ENCODE peak calls at places on chromosomes 5 and 9, in four cellular contexts. P is upper lobe of right lung, T is Caco-2, M is PC-3. Q is an unnamed sample.

GRCh38 chr5:10505517-10506095 is 58.3 kb upstream of the ANKRD33B start:
- DNase-seq in P (no peak), M (no peak), T (no peak), Q (no peak)

GRCh38 chr5:173648308-173648866 is 31.9 kb upstream of the BOD1 start:
- DNase-seq in P (no peak), M (no peak), T (peak), Q (no peak)

GRCh38 chr5:92435781-92436180 is 1052.7 kb upstream of the ARRDC3 start:
- DNase-seq in M (no peak), P (no peak), T (no peak), Q (no peak)

GRCh38 chr5:171367424-171368370 is 20.0 kb upstream of the NPM1 start:
- DNase-seq in P (peak), M (no peak), T (no peak), Q (peak)

GRCh38 chr9:129617167-129617566 is 3.7 kb downstream of the C9orf50 start:
- DNase-seq in P (no peak), T (no peak), M (peak), Q (no peak)

GRCh38 chr5:96967400-96967799 is 31.5 kb downstream of the LNPEP start:
- DNase-seq in T (no peak), M (no peak), P (no peak), Q (no peak)

GRCh38 chr9:126673689-126674364 is 60.1 kb downstream of the LMX1B start:
- DNase-seq in M (peak), P (no peak), T (peak), Q (no peak)

GRCh38 chr5:181062631-181063030 is 22.6 kb downstream of the BTNL9 start:
- DNase-seq in T (no peak), P (no peak), M (no peak), Q (no peak)

GRCh38 chr5:80109549-80110478 is 74.7 kb downstream of the THBS4 start:
- DNase-seq in M (no peak), T (no peak), P (no peak), Q (no peak)

GRCh38 chr5:43066799-43067741 is 27.0 kb upstream of the ANXA2R start:
- DNase-seq in T (peak), M (peak), P (peak), Q (no peak)

GRCh38 chr9:128297221-128297773 is 21.2 kb downstream of the SWI5 start:
- DNase-seq in M (no peak), T (no peak), P (no peak), Q (no peak)

GRCh38 chr5:88878976-88879375 is 4.0 kb downstream of the MEF2C start:
- DNase-seq in P (no peak), M (peak), T (no peak), Q (no peak)

GRCh38 chr9:27497883-27498553 is 26.1 kb upstream of the IFNK start:
- DNase-seq in T (no peak), P (no peak), M (no peak), Q (no peak)

GRCh38 chr9:20441704-20442423 is 180.4 kb downstream of the MLLT3 start:
- DNase-seq in T (no peak), P (no peak), M (no peak), Q (no peak)

DNA sequence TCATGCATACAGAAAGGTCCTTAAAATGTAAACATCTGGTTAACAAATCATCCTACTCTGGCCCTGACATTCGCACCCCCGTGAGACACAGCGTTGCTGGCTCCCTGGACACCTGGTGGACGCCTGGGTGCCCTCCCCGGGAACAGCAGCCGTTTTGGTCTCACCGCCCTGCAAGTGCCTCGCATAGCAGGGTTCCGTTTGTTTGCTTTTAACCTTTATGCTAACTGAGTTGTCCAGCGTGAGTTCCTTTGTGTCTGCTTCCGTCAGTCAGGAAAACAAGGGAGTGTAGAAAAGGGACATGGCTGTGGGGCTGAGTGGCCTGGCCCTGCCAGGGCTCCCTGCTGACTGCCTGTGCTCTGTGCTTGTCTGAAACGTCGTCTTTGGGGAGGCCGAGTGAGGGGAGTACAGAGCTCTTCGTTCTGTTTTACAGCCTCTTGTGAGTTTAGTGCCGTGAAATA is 91.8 kb upstream of the CACNA1B start:
- DNase-seq in M (no peak), P (peak), T (no peak), Q (peak)
- TF ChIP-seq CTCF in M (no peak), P (no peak), T (no peak), Q (no peak)

GRCh38 chr9:117409321-117409720 is 5.5 kb downstream of the ASTN2 start:
- DNase-seq in P (no peak), T (no peak), M (no peak), Q (no peak)
- TF ChIP-seq CTCF in P (no peak), T (peak), M (no peak), Q (no peak)

DNA sequence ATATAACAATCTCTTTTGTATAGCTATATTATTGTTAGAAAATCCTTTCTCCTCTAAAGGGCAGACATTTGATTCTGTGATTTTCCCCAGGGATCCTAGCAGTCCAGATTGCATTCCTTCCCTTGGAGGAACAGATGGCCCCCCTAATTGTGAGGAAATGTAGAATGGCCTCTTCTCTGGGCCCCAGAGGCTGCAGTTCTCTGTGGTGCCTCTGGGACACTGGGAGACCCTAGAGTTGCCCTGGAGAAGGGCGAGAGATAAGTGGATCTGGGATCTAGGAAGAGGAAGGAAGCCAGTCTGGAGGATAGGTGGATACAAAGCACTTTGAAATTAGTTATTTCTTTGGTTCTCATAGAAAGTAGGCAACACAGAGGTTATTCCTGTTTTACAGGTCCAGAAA is 1.9 kb upstream of the HINT2 start:
- DNase-seq in M (peak), T (no peak), P (no peak), Q (no peak)
- TF ChIP-seq CTCF in M (no peak), T (peak), P (no peak), Q (peak)

GRCh38 chr5:144465441-144465840 is 294.8 kb downstream of the KCTD16 start:
- DNase-seq in T (no peak), M (no peak), P (no peak), Q (no peak)

GRCh38 chr5:144469106-144469505 is 298.4 kb downstream of the KCTD16 start:
- DNase-seq in P (no peak), T (no peak), M (no peak), Q (no peak)

GRCh38 chr5:144473650-144474049 is 303.0 kb downstream of the KCTD16 start:
- DNase-seq in M (no peak), T (no peak), P (no peak), Q (no peak)

GRCh38 chr5:144468542-144468941 is 297.9 kb downstream of the KCTD16 start:
- DNase-seq in T (no peak), P (no peak), M (no peak), Q (no peak)

GRCh38 chr5:144467795-144468194 is 297.1 kb downstream of the KCTD16 start:
- DNase-seq in T (peak), M (peak), P (no peak), Q (no peak)
- TF ChIP-seq CTCF in T (peak), M (peak), P (peak), Q (peak)

GRCh38 chr5:132003982-132004381 is 7.5 kb downstream of the ACSL6 start:
- DNase-seq in P (peak), T (no peak), M (no peak), Q (peak)

GRCh38 chr5:132002701-132003100 is 8.8 kb downstream of the ACSL6 start:
- DNase-seq in T (no peak), P (no peak), M (no peak), Q (peak)

GRCh38 chr5:132001647-132002561 is 9.6 kb downstream of the ACSL6 start:
- DNase-seq in M (peak), P (peak), T (peak), Q (peak)

GRCh38 chr5:132005591-132005990 is 5.9 kb downstream of the ACSL6 start:
- DNase-seq in M (no peak), T (no peak), P (peak), Q (peak)

DNA sequence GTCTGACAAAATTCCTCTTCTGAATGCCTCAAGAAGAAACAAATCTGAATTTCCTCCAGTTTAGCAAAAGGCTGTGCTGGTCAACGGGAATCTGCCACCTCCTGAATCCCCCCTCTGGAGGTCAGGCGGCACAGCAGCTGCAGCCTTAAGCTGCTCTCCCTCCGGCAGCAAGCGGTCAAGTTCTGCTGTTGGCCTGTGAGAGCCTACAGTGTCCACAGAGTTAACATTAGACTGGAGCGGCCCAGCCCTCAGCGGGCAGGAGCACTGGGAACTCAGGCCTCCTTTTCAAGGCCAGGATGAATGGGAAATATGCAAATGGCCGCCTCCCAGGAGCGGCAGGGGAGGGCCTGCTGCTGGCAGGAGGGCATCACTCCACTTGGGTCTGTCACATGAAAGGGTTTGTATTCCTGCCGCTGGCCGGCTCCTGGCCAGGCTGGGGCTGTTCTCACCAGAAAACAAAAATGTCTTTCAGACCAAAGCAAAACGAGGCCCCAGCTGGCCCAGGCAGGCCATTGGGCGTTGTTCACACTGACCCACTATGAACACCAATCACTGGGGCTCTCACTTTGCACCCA is 8.2 kb downstream of the ACSL6 start:
- DNase-seq in T (no peak), P (peak), M (no peak), Q (peak)
- TF ChIP-seq CTCF in T (peak), P (peak), M (no peak), Q (peak)